ENCODE peak calls at places on chromosome 20, in six cellular contexts. P, R, A, N, I and J are unnamed samples.
A peak's percentile ranks its signal among the peaks of the same experiment; 100 is the strongest.

GRCh38 chr20:51026317-51026716 is 3.4 kb upstream of the KCNG1 start:
- DNase-seq in P (no peak), R (no peak), A (no peak), N (no peak), I (no peak), J (no peak)

GRCh38 chr20:9241721-9242427 is 173.0 kb downstream of the PLCB4 start:
- DNase-seq in P (no peak), R (no peak), A (no peak), N (no peak), I (no peak), J (no peak)

GRCh38 chr20:9068896-9069663 is at the start of gene PLCB4:
- DNase-seq in P (peak; percentile 30), R (peak; percentile 24), A (peak; percentile 36), N (peak; percentile 68), I (no peak), J (peak; percentile 75)

GRCh38 chr20:62749851-62750445 is 41.3 kb downstream of the NTSR1 start:
- DNase-seq in P (no peak), R (no peak), A (no peak), N (no peak), I (no peak), J (no peak)

GRCh38 chr20:32535316-32535952 is 49.7 kb downstream of the NOL4L start:
- DNase-seq in P (no peak), R (no peak), A (no peak), N (no peak), I (no peak), J (no peak)

GRCh38 chr20:40741507-40742106 is 52.6 kb upstream of the MAFB start:
- DNase-seq in P (peak; percentile 77), R (peak; percentile 57), A (peak; percentile 22), N (peak; percentile 67), I (peak; percentile 60), J (no peak)

GRCh38 chr20:51536116-51537069 is 6.1 kb downstream of the NFATC2 start:
- DNase-seq in P (no peak), R (no peak), A (no peak), N (peak; percentile 45), I (no peak), J (no peak)

GRCh38 chr20:51700809-51701285 is 67.3 kb downstream of the ATP9A start:
- DNase-seq in P (peak; percentile 71), R (peak; percentile 65), A (peak; percentile 36), N (no peak), I (peak; percentile 54), J (no peak)

GRCh38 chr20:59459586-59459985 is 144.8 kb upstream of the PHACTR3 start:
- DNase-seq in P (no peak), R (no peak), A (no peak), N (no peak), I (no peak), J (no peak)

GRCh38 chr20:18624948-18625347 is 37.1 kb downstream of the DTD1 start:
- DNase-seq in P (no peak), R (no peak), A (no peak), N (no peak), I (no peak), J (no peak)

GRCh38 chr20:62583424-62583920 is 58.8 kb upstream of the SLCO4A1 start:
- DNase-seq in P (no peak), R (no peak), A (no peak), N (no peak), I (no peak), J (no peak)

GRCh38 chr20:17334866-17335412 is 108.1 kb downstream of the PCSK2 start:
- DNase-seq in P (no peak), R (no peak), A (no peak), N (no peak), I (no peak), J (no peak)

DNA sequence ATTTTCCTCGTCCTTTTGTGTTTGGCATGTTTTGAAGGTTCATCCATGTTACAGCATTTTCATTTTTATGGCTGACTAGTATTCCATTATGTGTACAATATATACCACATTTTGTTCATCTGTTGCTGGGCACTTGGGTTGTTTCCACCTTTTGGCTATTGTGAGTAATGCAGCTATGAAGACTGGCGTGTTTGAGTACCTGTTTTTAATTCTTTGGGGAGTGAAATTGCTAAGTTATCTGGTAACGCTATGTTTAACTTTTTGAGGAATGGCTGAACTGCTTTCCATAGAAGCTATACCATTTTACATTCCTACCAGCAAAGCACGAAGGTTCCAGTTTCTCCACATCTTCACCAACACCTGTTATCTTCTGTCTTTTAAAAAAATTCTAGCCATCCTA is 37.0 kb upstream of the MYL9 start:
- DNase-seq in P (no peak), R (no peak), A (no peak), N (no peak), I (no peak), J (no peak)
- TF ChIP-seq CTCF in P (peak; percentile 21), R (no peak), A (peak; percentile 14), N (no peak), I (no peak), J (peak; percentile 33)

GRCh38 chr20:6140947-6141346 is 18.1 kb upstream of the FERMT1 start:
- DNase-seq in P (peak; percentile 17), R (no peak), A (no peak), N (no peak), I (no peak), J (no peak)
- TF ChIP-seq CTCF in P (peak; percentile 44), R (peak; percentile 19), A (peak; percentile 28), N (no peak), I (no peak), J (peak; percentile 38)

DNA sequence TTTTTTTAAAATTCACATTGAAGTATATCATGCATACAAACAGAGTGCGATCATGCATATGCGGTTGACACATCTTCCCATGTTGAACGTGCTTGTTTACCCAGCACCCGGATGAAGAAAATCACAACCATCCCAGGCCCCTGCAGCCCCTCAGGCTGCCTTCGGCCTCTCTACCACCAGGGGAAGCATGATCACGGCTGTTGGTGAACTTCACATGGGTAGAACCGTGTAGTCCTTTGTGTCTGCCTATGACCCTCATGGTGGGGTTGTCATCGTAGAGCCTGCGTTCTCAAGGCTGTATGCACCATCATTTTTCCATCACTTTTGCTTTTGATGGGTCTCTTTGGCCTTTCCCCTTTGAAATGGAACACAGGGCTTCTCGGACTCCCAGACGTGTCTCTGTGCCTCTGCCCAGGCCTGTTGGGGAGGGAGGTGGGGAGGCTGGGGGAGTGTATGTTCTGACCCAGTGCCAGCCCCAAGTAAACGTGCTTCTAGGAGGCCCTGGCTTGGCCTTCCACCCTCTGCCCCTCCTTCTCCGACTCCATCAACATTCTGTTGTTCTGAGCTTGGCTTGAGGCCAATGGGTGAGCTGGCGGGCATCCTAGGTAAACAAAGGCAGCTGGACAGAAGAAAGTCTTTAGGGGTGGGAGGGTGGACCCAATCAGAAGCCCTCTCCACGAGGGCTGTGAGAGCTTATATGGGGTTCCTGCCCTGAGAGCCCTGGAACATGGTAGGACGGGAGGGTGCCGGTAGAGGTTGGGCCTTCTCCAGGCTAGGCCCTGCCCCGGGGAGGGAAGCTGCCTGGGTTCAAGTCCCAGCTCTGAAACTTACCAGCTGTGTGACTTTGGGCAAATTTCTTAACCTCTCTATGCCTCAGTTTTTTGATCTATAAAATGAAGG is 39.7 kb downstream of the TGM2 start:
- DNase-seq in P (peak; percentile 90), R (peak; percentile 86), A (peak; percentile 84), N (peak; percentile 95), I (no peak), J (peak; percentile 67)
- TF ChIP-seq CTCF in P (no peak), R (no peak), A (no peak), N (no peak), I (no peak), J (no peak)

GRCh38 chr20:54379893-54380292 is 95.5 kb upstream of the DOK5 start:
- DNase-seq in P (no peak), R (no peak), A (no peak), N (no peak), I (no peak), J (no peak)
- TF ChIP-seq CTCF in P (no peak), R (no peak), A (no peak), N (no peak), I (no peak), J (no peak)

GRCh38 chr20:57465943-57466342 is 59.0 kb downstream of the CTCFL start:
- DNase-seq in P (no peak), R (no peak), A (no peak), N (no peak), I (no peak), J (no peak)
- TF ChIP-seq CTCF in P (peak; percentile 5), R (no peak), A (peak; percentile 22), N (no peak), I (no peak), J (peak; percentile 30)